ENCODE peak calls at places on chromosomes 16 and 17, in six cellular contexts. Z, V, R, E, M and Y are unnamed samples.

GRCh38 chr17:68599873-68600122 is 1.4 kb downstream of the FAM20A start:
- ATAC-seq in R (no peak), E (no peak), V (peak), M (peak), Z (no peak), Y (no peak)

GRCh38 chr17:49183341-49183740 is 27.0 kb downstream of the GNGT2 start:
- ATAC-seq in M (no peak), Z (no peak), E (no peak), R (no peak), V (peak), Y (no peak)

GRCh38 chr17:76440722-76441362 is 12.1 kb downstream of the UBE2O start:
- ATAC-seq in E (no peak), Z (no peak), V (no peak), R (no peak), M (no peak), Y (no peak)

GRCh38 chr17:44219126-44219635 is 294 bp downstream of the UBTF start:
- ATAC-seq in M (peak), R (peak), Z (peak), E (peak), V (peak), Y (peak)

GRCh38 chr17:20046629-20047028 is 37.5 kb downstream of the SPECC1 start:
- ATAC-seq in V (no peak), M (no peak), E (no peak), R (no peak), Z (no peak), Y (no peak)

GRCh38 chr17:73706428-73706827 is 62.2 kb upstream of the SDK2 start:
- ATAC-seq in V (no peak), M (no peak), E (no peak), Z (no peak), R (no peak), Y (no peak)

GRCh38 chr16:86597880-86598606 is 19.7 kb downstream of the FOXL1 start:
- ATAC-seq in Z (no peak), V (no peak), E (no peak), M (no peak), R (no peak), Y (no peak)

GRCh38 chr17:55731586-55732250 is 9.1 kb upstream of the TMEM100 start:
- ATAC-seq in E (no peak), M (peak), V (peak), Z (no peak), R (peak), Y (no peak)

GRCh38 chr16:74280448-74280847 is 16.2 kb upstream of the PSMD7 start:
- ATAC-seq in E (no peak), M (no peak), V (no peak), R (no peak), Z (no peak), Y (no peak)